ENCODE peak calls at places on chromosomes 3 and 15, in eight cellular contexts. O is SK-N-SH, F is Karpas-422, U is HCT116, A is PC-9, D is GM23338, C is MM.1S, R is GM23248. G is an unnamed sample.

GRCh38 chr3:50503504-50503903 is at the start of gene CACNA2D2:
- DNase-seq in O (peak; percentile 96), U (peak; percentile 15), F (no peak), A (peak; percentile 47), D (peak; percentile 77), C (peak; percentile 37), R (peak; percentile 38), G (no peak)

GRCh38 chr15:69513986-69514385 is 61.4 kb downstream of the RPLP1 start:
- DNase-seq in D (no peak), F (no peak), A (no peak), C (no peak), U (no peak), O (no peak), R (no peak), G (no peak)

GRCh38 chr3:84961492-84962255 is 2.9 kb downstream of the CADM2 start:
- DNase-seq in F (no peak), O (peak; percentile 9), A (no peak), C (no peak), U (no peak), D (no peak), R (no peak), G (no peak)

GRCh38 chr15:70702584-70702983 is 60.8 kb downstream of the UACA start:
- DNase-seq in O (no peak), U (no peak), F (peak; percentile 28), C (no peak), R (no peak), A (no peak), D (no peak), G (no peak)

GRCh38 chr3:37072892-37073291 is 79.6 kb downstream of the MLH1 start:
- DNase-seq in O (no peak), F (no peak), C (peak; percentile 14), A (peak; percentile 6), R (peak; percentile 58), D (no peak), U (no peak), G (no peak)

GRCh38 chr15:70382762-70383458 is 285.2 kb upstream of the TLE3 start:
- DNase-seq in R (no peak), D (no peak), O (no peak), U (no peak), A (no peak), F (no peak), C (no peak), G (no peak)

GRCh38 chr3:191959876-191960418 is 499.0 kb downstream of the PYDC2 start:
- DNase-seq in U (no peak), R (no peak), A (no peak), C (no peak), O (no peak), F (no peak), D (peak; percentile 2), G (no peak)

GRCh38 chr3:38521391-38521987 is 25.3 kb downstream of the EXOG start:
- DNase-seq in R (peak; percentile 63), C (peak; percentile 69), O (peak; percentile 70), D (peak; percentile 93), F (peak; percentile 82), A (peak; percentile 61), U (peak; percentile 62), G (peak; percentile 68)

GRCh38 chr3:41200669-41201021 is 1.3 kb downstream of the CTNNB1 start:
- DNase-seq in C (no peak), F (peak; percentile 55), A (peak; percentile 6), O (no peak), D (no peak), U (no peak), R (peak; percentile 56), G (peak; percentile 62)

GRCh38 chr3:41198950-41199865 is at the start of gene CTNNB1:
- DNase-seq in C (peak; percentile 89), F (peak; percentile 97), O (peak; percentile 90), D (peak; percentile 96), U (peak; percentile 83), R (peak; percentile 96), A (peak; percentile 89), G (peak; percentile 95)

GRCh38 chr3:41198046-41198445 is 1.3 kb upstream of the CTNNB1 start:
- DNase-seq in R (no peak), O (no peak), D (no peak), A (no peak), C (no peak), F (no peak), U (no peak), G (no peak)

GRCh38 chr3:41198526-41198925 is 779 bp upstream of the CTNNB1 start:
- DNase-seq in O (no peak), R (peak; percentile 36), U (no peak), C (peak; percentile 23), A (no peak), F (no peak), D (no peak), G (no peak)

GRCh38 chr3:41199866-41200668 is 762 bp downstream of the CTNNB1 start:
- DNase-seq in U (no peak), C (peak; percentile 36), D (peak; percentile 79), O (peak; percentile 85), R (peak; percentile 67), F (peak; percentile 79), A (peak; percentile 17), G (peak; percentile 63)
- H4K20me1 ChIP-seq in U (peaks cover 41% of the 10 kb centered on the region), C (peaks cover 46% of the 10 kb centered on the region), D (peaks cover 39% of the 10 kb centered on the region), O (peaks cover 51% of the 10 kb centered on the region), R (peaks cover 32% of the 10 kb centered on the region), F (peaks cover 51% of the 10 kb centered on the region), A (peaks cover 51% of the 10 kb centered on the region), G (peaks cover 50% of the 10 kb centered on the region)

GRCh38 chr3:170813261-170813660 is 56.7 kb downstream of the RPL22L1 start:
- DNase-seq in R (no peak), O (no peak), D (no peak), C (no peak), F (no peak), A (no peak), U (no peak), G (no peak)

GRCh38 chr3:170816341-170816740 is 53.7 kb downstream of the RPL22L1 start:
- DNase-seq in R (no peak), O (no peak), F (peak; percentile 0), D (no peak), A (no peak), U (no peak), C (no peak), G (no peak)

GRCh38 chr3:170815340-170815739 is 54.7 kb downstream of the RPL22L1 start:
- DNase-seq in O (no peak), A (peak; percentile 69), R (no peak), C (no peak), D (peak; percentile 86), F (peak; percentile 40), U (peak; percentile 29), G (no peak)

GRCh38 chr3:170814822-170815221 is 55.2 kb downstream of the RPL22L1 start:
- DNase-seq in C (no peak), O (no peak), U (no peak), A (no peak), D (no peak), F (peak; percentile 21), R (no peak), G (no peak)

DNA sequence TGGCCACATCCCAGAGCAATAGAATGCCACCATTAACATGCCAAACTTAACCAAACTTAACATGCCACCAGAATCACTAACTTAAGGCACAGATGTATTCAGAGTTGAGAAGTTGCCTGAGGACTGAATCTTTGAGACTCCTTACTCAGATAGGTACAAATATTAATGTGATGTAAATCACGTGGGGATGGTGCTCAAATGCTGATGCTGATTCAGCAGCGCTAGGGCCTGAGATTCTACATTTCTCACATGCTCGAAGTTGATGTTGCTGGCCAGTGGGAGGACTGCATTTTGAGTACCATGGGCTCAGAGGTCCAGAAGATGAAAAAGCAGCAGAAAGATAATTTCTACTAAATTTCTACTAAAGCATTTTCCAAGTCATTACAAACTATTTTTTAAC is 54.1 kb downstream of the RPL22L1 start:
- DNase-seq in O (no peak), D (no peak), A (no peak), U (no peak), F (peak; percentile 14), C (no peak), R (no peak), G (no peak)
- H3K9me2 ChIP-seq in O (no peaks in the 10 kb centered on the region), D (no peaks in the 10 kb centered on the region), A (no peaks in the 10 kb centered on the region), U (no peaks in the 10 kb centered on the region), F (no peaks in the 10 kb centered on the region), C (no peaks in the 10 kb centered on the region), R (no peaks in the 10 kb centered on the region), G (no peaks in the 10 kb centered on the region)

GRCh38 chr3:128381609-128382008 is 85.1 kb downstream of the DNAJB8 start:
- DNase-seq in D (no peak), A (no peak), C (no peak), R (no peak), U (no peak), O (no peak), F (no peak), G (no peak)

GRCh38 chr3:128382221-128382807 is 84.4 kb downstream of the DNAJB8 start:
- DNase-seq in O (no peak), A (no peak), R (no peak), D (no peak), C (no peak), F (no peak), U (no peak), G (no peak)

GRCh38 chr3:128380295-128380694 is 86.4 kb downstream of the DNAJB8 start:
- DNase-seq in F (no peak), A (no peak), O (no peak), C (no peak), U (no peak), D (no peak), R (no peak), G (no peak)

GRCh38 chr3:128379768-128380167 is 86.9 kb downstream of the DNAJB8 start:
- DNase-seq in A (no peak), C (no peak), R (peak; percentile 12), D (no peak), U (no peak), O (no peak), F (no peak), G (no peak)

DNA sequence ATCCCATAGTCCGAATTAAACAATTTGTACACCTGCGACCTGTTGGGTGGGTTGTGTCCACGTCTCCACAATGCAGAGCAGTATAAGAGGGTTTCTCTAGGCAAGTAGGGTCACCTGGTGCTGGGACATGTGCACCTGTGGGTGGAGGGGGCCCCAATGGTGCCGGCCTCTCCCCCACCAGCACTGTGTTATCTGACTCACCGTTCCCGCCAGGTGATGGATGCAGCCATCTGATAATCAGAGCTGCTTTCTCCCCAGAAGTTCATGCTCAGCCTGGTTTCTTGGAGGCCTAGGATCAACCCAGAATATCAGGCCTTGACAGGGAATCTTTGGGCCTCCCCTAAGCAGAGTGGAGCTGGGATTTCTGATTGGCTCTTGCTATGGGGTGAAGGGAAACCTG is 86.0 kb downstream of the DNAJB8 start:
- DNase-seq in A (no peak), U (no peak), F (no peak), C (no peak), R (no peak), D (no peak), O (no peak), G (no peak)
- H3K4me1 ChIP-seq in A (peaks cover 31% of the 10 kb centered on the region), U (peaks cover 23% of the 10 kb centered on the region), F (peaks cover 3% of the 10 kb centered on the region), C (peaks cover 16% of the 10 kb centered on the region), R (peaks cover 29% of the 10 kb centered on the region), D (no peaks in the 10 kb centered on the region), O (peaks cover 65% of the 10 kb centered on the region), G (no peaks in the 10 kb centered on the region)

DNA sequence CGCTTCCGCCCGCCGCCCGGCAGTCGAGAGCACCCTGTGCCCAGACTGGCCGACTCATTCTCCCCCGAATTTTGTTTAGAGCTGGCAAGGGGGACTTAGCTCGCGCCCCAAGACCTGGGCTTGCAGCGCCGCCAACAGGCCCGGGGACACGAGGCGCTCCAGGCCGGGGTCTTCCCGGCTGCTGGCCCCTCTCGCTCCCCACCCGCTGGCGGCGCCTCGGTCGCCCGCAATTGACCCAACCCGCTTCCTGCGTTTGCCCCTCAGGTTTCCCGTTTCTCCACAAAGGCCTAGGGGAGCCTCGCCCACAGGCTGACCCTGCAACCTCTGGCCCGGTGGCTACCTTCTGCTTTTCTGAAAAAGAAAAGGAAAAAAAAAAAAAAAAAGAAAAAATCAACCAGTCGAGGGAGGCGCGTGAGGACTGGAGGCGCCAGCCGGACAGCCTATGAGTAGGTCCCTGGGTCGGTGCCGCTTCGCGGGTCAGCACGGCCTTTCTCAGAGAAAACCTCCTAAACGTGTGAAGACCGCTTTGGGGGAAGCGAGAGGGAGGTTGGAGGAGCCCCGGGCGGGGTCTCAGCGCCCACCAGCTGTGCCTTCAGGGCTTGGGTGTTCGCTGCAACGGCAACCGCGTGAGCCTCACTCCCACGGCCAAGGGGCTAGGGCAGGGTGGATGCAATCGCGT is 7.2 kb downstream of the FOXL2 start:
- DNase-seq in A (no peak), D (peak; percentile 84), F (no peak), R (no peak), O (peak; percentile 55), C (no peak), U (no peak), G (no peak)
- H4K20me1 ChIP-seq in A (no peaks in the 10 kb centered on the region), D (peaks cover 21% of the 10 kb centered on the region), F (no peaks in the 10 kb centered on the region), R (no peaks in the 10 kb centered on the region), O (peaks cover 20% of the 10 kb centered on the region), C (no peaks in the 10 kb centered on the region), U (no peaks in the 10 kb centered on the region), G (no peaks in the 10 kb centered on the region)